ENCODE peak calls at places on chromosome 2, in seven cellular contexts. I is A549; C is CD8-positive, alpha-beta T cell; V is cardiac fibroblast; Q is bronchial epithelial cell; R is GM12865; L is neural crest cell. N is an unnamed sample.
A peak's percentile ranks its signal among the peaks of the same experiment; 100 is the strongest.

GRCh38 chr2:218638372-218638771 is 21.1 kb downstream of the ZNF142 start:
- DNase-seq in V (no peak), R (no peak), Q (no peak), I (no peak), C (no peak), L (no peak), N (no peak)

GRCh38 chr2:42012137-42012536 is 35.7 kb upstream of the PKDCC start:
- DNase-seq in Q (no peak), R (no peak), L (no peak), V (no peak), I (no peak), C (no peak), N (no peak)

GRCh38 chr2:21687589-21687988 is 563.8 kb downstream of the TDRD15 start:
- DNase-seq in V (no peak), Q (no peak), R (no peak), C (no peak), L (no peak), I (no peak), N (no peak)

GRCh38 chr2:105409717-105410116 is 10.9 kb upstream of the FHL2 start:
- DNase-seq in V (peak; percentile 96), C (no peak), I (peak; percentile 45), R (no peak), Q (peak; percentile 99), L (no peak), N (no peak)

GRCh38 chr2:26477911-26478253 is at the start of gene OTOF:
- DNase-seq in I (peak; percentile 44), V (peak; percentile 83), L (no peak), C (no peak), Q (peak; percentile 29), R (no peak), N (no peak)

GRCh38 chr2:226450141-226450540 is 349.5 kb downstream of the IRS1 start:
- DNase-seq in C (no peak), R (no peak), L (no peak), I (no peak), V (no peak), Q (peak; percentile 72), N (no peak)

GRCh38 chr2:164992818-164993217 is 37.5 kb upstream of the SLC38A11 start:
- DNase-seq in L (peak; percentile 69), R (peak; percentile 76), V (peak; percentile 87), Q (peak; percentile 85), C (peak; percentile 35), I (peak; percentile 80), N (peak; percentile 47)

GRCh38 chr2:26396734-26397298 is 4.9 kb upstream of the DRC1 start:
- DNase-seq in I (no peak), Q (no peak), V (no peak), R (no peak), C (peak; percentile 10), L (no peak), N (no peak)

GRCh38 chr2:147763861-147764260 is 81.0 kb upstream of the ACVR2A start:
- DNase-seq in Q (no peak), C (no peak), R (no peak), V (no peak), I (no peak), L (no peak), N (no peak)

GRCh38 chr2:237122214-237122666 is 36.6 kb downstream of the COPS8 start:
- DNase-seq in I (peak; percentile 80), Q (peak; percentile 45), R (peak; percentile 59), L (peak; percentile 52), V (peak; percentile 86), C (peak; percentile 13), N (peak; percentile 78)

GRCh38 chr2:98507940-98508689 is 63.5 kb downstream of the INPP4A start:
- DNase-seq in C (no peak), V (peak; percentile 66), Q (no peak), R (peak; percentile 52), I (no peak), L (no peak), N (no peak)

GRCh38 chr2:63055510-63056308 is 5.1 kb downstream of the OTX1 start:
- DNase-seq in I (no peak), L (peak; percentile 14), V (no peak), C (no peak), R (peak; percentile 26), Q (no peak), N (peak; percentile 31)

GRCh38 chr2:175366814-175367213 is 185.3 kb upstream of the ATP5MC3 start:
- DNase-seq in Q (peak; percentile 44), L (peak; percentile 45), C (no peak), I (peak; percentile 47), V (peak; percentile 55), R (peak; percentile 45), N (peak; percentile 60)

GRCh38 chr2:112493858-112494648 is 12.1 kb downstream of the TTL start:
- DNase-seq in L (no peak), V (peak; percentile 56), R (no peak), I (peak; percentile 75), Q (peak; percentile 88), C (no peak), N (no peak)

GRCh38 chr2:135797497-135798274 is 39.3 kb downstream of the LCT start:
- DNase-seq in V (peak; percentile 85), C (peak; percentile 81), Q (peak; percentile 61), R (peak; percentile 84), L (peak; percentile 88), I (peak; percentile 82), N (peak; percentile 80)

GRCh38 chr2:61640406-61640805 is 102.2 kb upstream of the XPO1 start:
- DNase-seq in C (no peak), Q (peak; percentile 46), I (no peak), L (no peak), V (no peak), R (no peak), N (no peak)

GRCh38 chr2:219509780-219510511 is 4.3 kb upstream of the ASIC4 start:
- DNase-seq in I (peak; percentile 63), C (peak; percentile 52), Q (peak; percentile 35), L (peak; percentile 67), R (peak; percentile 35), V (peak; percentile 65), N (peak; percentile 80)

GRCh38 chr2:165572155-165572554 is 102.7 kb downstream of the CSRNP3 start:
- DNase-seq in C (no peak), L (peak; percentile 22), R (no peak), I (no peak), Q (no peak), V (peak; percentile 13), N (no peak)

GRCh38 chr2:96946060-96946459 is 40.3 kb downstream of the FAM178B start:
- DNase-seq in C (no peak), I (no peak), R (no peak), Q (no peak), L (no peak), V (no peak), N (no peak)

GRCh38 chr2:113084249-113085000 is 16.7 kb downstream of the IL1F10 start:
- DNase-seq in V (peak; percentile 18), I (no peak), Q (peak; percentile 72), L (no peak), R (peak; percentile 11), C (no peak), N (no peak)

GRCh38 chr2:189221811-189222210 is 42.2 kb upstream of the COL5A2 start:
- DNase-seq in V (peak; percentile 17), Q (peak; percentile 87), L (no peak), I (peak; percentile 69), R (no peak), C (no peak), N (no peak)

GRCh38 chr2:40721595-40721994 is 269.7 kb upstream of the SLC8A1 start:
- DNase-seq in Q (peak; percentile 71), L (no peak), C (no peak), I (no peak), V (no peak), R (no peak), N (no peak)

DNA sequence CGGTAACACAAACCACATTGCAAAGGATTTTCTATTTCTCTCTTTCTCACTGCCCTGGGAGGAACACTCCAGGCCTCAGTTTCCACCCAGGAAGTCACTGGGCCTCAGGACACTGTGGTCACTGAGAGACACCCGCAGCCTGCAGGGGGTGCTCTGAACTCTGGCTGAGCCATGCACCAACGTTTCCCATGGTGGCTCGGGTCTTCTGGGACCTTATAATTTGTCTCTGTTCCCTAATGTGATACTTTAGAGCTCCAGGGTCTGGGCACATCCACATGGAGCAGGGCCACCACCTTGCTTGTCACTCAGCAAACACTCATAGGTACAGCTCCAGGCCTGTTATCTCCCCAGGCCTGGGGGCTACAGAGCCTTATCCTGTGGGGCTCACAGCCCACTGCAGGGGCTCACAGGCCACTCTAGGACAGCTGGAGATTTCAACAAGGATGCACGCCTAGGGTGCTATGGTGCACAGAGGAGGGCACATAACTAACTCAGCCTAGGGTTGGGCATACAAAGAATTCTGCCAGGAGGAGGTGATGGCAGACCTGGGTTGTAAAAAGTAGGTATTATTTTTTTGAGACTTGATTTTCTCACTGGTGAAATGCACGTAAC is 2.9 kb upstream of the HS1BP3 start:
- DNase-seq in Q (no peak), I (no peak), C (no peak), R (no peak), L (no peak), V (no peak), N (no peak)
- TF ChIP-seq CTCF in Q (no peak), I (no peak), C (no peak), R (no peak), L (no peak), V (no peak), N (no peak)

DNA sequence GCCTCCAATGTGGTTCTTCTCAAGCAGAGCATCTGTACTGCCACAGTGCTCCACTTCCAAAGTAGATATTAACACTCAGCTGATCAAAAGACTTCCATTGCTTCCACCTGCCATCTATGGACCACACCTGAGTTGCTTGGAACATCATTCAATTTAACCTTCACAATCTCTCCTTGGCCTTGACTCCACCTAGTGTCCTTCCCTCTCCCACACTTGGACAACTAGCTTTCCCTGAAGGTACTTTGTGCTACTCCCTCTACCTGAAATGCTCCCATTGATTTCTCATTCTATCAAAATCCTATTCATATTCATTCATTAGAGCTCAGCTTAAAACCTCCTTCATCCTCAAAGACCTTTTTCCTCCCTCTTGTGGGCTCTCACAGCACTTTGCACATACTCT is 48.7 kb downstream of the SOWAHC start:
- DNase-seq in L (no peak), C (no peak), I (no peak), V (no peak), Q (peak; percentile 44), R (peak; percentile 41), N (no peak)
- TF ChIP-seq CTCF in L (no peak), C (no peak), I (peak; percentile 6), V (peak; percentile 17), Q (no peak), R (peak; percentile 29), N (no peak)

GRCh38 chr2:167342769-167343168 is 454.5 kb downstream of the XIRP2 start:
- DNase-seq in L (no peak), Q (no peak), R (no peak), C (no peak), I (peak; percentile 14), V (no peak), N (no peak)
- TF ChIP-seq CTCF in L (peak; percentile 34), Q (no peak), R (no peak), C (no peak), I (no peak), V (peak; percentile 19), N (peak; percentile 37)

GRCh38 chr2:173435574-173435973 is 80.9 kb downstream of the CDCA7 start:
- DNase-seq in C (no peak), I (no peak), V (no peak), R (no peak), Q (no peak), L (no peak), N (no peak)

GRCh38 chr2:173434729-173435345 is 80.2 kb downstream of the CDCA7 start:
- DNase-seq in L (no peak), C (no peak), Q (no peak), R (no peak), V (no peak), I (no peak), N (no peak)

GRCh38 chr2:173427887-173428683 is 73.4 kb downstream of the CDCA7 start:
- DNase-seq in L (no peak), Q (peak; percentile 97), V (no peak), I (no peak), R (no peak), C (no peak), N (no peak)

GRCh38 chr2:173432049-173432754 is 77.5 kb downstream of the CDCA7 start:
- DNase-seq in V (no peak), C (no peak), L (no peak), I (peak; percentile 11), Q (peak; percentile 72), R (no peak), N (no peak)

GRCh38 chr2:173431191-173431590 is 76.5 kb downstream of the CDCA7 start:
- DNase-seq in V (no peak), C (no peak), L (no peak), Q (no peak), R (no peak), I (no peak), N (no peak)
- TF ChIP-seq CTCF in V (no peak), C (no peak), L (peak; percentile 14), Q (no peak), R (no peak), I (no peak), N (no peak)

N was measured in endothelial cell.